ENCODE peak calls at places on chromosomes 3 and 15, in five cellular contexts. B is psoas muscle, H is cardiac fibroblast, F is AG04450, A is AG04449. Y is an unnamed sample.

GRCh38 chr15:95664435-95664834 is 666.1 kb upstream of the NR2F2 start:
- DNase-seq in A (no peak), H (no peak), B (no peak), F (no peak), Y (peak; percentile 5)

GRCh38 chr3:56119575-56120349 is 348.5 kb downstream of the ERC2 start:
- DNase-seq in B (peak; percentile 35), F (no peak), H (peak; percentile 81), A (no peak), Y (no peak)

GRCh38 chr3:24220859-24221657 is 273.6 kb downstream of the THRB start:
- DNase-seq in F (peak; percentile 68), A (peak; percentile 89), B (peak; percentile 21), H (peak; percentile 91), Y (peak; percentile 92)

GRCh38 chr15:101089579-101090459 is 162.0 kb downstream of the CHSY1 start:
- DNase-seq in A (no peak), F (no peak), B (no peak), H (no peak), Y (no peak)

GRCh38 chr15:58252586-58253323 is 114.6 kb downstream of the AQP9 start:
- DNase-seq in B (no peak), H (no peak), A (no peak), F (no peak), Y (no peak)

GRCh38 chr15:63232943-63233342 is 43.5 kb downstream of the RAB8B start:
- DNase-seq in B (no peak), F (no peak), H (peak; percentile 64), A (no peak), Y (no peak)

GRCh38 chr3:17850448-17850847 is 108.0 kb upstream of the TBC1D5 start:
- DNase-seq in B (no peak), A (peak; percentile 37), F (no peak), H (peak; percentile 33), Y (no peak)

GRCh38 chr3:137582484-137582883 is 181.6 kb upstream of the SOX14 start:
- DNase-seq in F (no peak), B (no peak), H (no peak), A (no peak), Y (no peak)

GRCh38 chr3:184593201-184593922 is 31.8 kb downstream of the EPHB3 start:
- DNase-seq in A (no peak), F (no peak), H (no peak), B (no peak), Y (no peak)

GRCh38 chr3:173870976-173871375 is 473.4 kb downstream of the NLGN1 start:
- DNase-seq in F (no peak), A (no peak), B (no peak), H (no peak), Y (no peak)

GRCh38 chr3:88188436-88188835 is 38.7 kb downstream of the C3orf38 start:
- DNase-seq in B (no peak), A (no peak), H (peak; percentile 11), F (no peak), Y (no peak)

GRCh38 chr3:106745344-106746168 is 631.7 kb upstream of the CCDC54 start:
- DNase-seq in F (peak; percentile 3), B (no peak), A (peak; percentile 91), H (peak; percentile 96), Y (peak; percentile 23)

GRCh38 chr3:171454026-171454425 is 6.2 kb downstream of the TNIK start:
- DNase-seq in A (no peak), B (no peak), H (no peak), F (no peak), Y (no peak)

GRCh38 chr3:157999246-157999645 is 107.0 kb downstream of the SHOX2 start:
- DNase-seq in A (no peak), H (no peak), F (no peak), B (no peak), Y (no peak)

GRCh38 chr3:133887951-133888703 is 7.6 kb downstream of the RAB6B start:
- DNase-seq in B (no peak), A (no peak), H (no peak), F (no peak), Y (no peak)

GRCh38 chr3:133890972-133891644 is 4.6 kb downstream of the RAB6B start:
- DNase-seq in H (no peak), A (no peak), B (no peak), F (no peak), Y (no peak)

GRCh38 chr3:133891662-133892389 is 3.9 kb downstream of the RAB6B start:
- DNase-seq in F (no peak), B (no peak), A (no peak), H (no peak), Y (no peak)

GRCh38 chr3:133888739-133889340 is 6.8 kb downstream of the RAB6B start:
- DNase-seq in A (no peak), B (no peak), H (no peak), F (no peak), Y (no peak)

GRCh38 chr3:133890037-133890436 is 5.6 kb downstream of the RAB6B start:
- DNase-seq in A (no peak), F (no peak), H (no peak), B (no peak), Y (no peak)
- H3K4me3 ChIP-seq in A (no peak overlapping the region), F (no peak overlapping the region), H (no peak overlapping the region), B (no peak overlapping the region), Y (no peak overlapping the region)

GRCh38 chr3:123447749-123448502 is 964 bp downstream of the ADCY5 start:
- DNase-seq in H (no peak), F (no peak), B (no peak), A (no peak), Y (no peak)
- TF ChIP-seq CTCF in H (no peak), F (no peak), B (peak; percentile 39), A (peak; percentile 4), Y (no peak)

GRCh38 chr3:13452490-13453335 is 27.4 kb upstream of the HDAC11 start:
- DNase-seq in B (no peak), F (peak; percentile 11), A (no peak), H (peak; percentile 67), Y (peak; percentile 29)
- H3K4me3 ChIP-seq in B (peak overlapping the region; percentile 73), F (no peak overlapping the region), A (peak overlapping the region; percentile 18), H (peak overlapping the region; percentile 43), Y (no peak overlapping the region)

DNA sequence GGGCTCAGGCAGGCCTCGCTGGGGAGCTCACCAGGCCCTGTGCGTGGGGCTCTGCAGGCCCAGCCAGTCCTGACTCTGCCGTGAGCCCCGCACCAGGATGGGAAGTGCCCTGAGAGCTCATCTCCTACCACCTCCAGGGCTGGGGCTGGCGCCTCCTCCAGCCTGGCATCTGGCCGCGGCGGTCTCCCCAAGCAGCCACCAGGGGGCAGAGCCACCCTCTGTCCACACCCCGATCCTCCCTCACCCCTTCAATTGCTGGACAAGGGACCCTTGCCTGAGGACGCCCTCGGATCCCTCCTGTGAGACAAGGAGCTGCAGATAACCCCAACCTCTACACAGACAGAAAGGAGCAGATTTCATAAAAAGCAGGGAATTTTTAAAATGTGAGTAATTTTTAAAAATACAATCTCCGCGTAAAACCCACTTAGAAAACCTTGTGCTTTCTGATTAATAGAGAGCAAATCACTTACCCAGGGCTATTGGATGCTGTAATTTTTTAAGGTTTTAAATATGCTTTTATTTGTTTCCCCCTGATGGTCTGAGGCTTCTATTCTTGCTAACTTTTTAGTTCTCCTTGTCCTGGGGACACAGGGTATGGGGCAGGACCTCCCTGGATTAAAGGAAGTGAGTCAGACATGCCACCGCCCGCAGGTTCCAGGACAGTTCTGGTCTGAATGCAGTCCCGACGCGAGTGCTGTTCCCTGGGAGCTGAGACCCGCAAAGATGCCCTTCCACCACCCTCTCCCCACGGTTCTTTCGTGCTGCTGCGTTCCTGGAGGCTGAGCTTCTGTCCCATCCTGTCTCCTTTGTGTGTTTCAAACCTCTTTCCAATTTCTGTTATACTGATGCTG is 52.3 kb upstream of the CHRNA7 start:
- DNase-seq in B (no peak), A (no peak), H (peak; percentile 36), F (no peak), Y (peak; percentile 12)
- TF ChIP-seq CTCF in B (peak; percentile 77), A (peak; percentile 93), H (peak; percentile 84), F (peak; percentile 76), Y (peak; percentile 91)

GRCh38 chr3:66195347-66195783 is 25.4 kb upstream of the SLC25A26 start:
- DNase-seq in B (peak; percentile 44), A (no peak), F (peak; percentile 55), H (peak; percentile 48), Y (peak; percentile 19)
- H3K4me3 ChIP-seq in B (peak overlapping the region; percentile 51), A (peak overlapping the region; percentile 35), F (peak overlapping the region; percentile 37), H (no peak overlapping the region), Y (peak overlapping the region; percentile 16)

GRCh38 chr3:185934726-185935464 is 2.9 kb downstream of the TRA2B start:
- DNase-seq in F (no peak), B (no peak), A (no peak), H (no peak), Y (no peak)

GRCh38 chr3:185939721-185940120 is 1.9 kb upstream of the TRA2B start:
- DNase-seq in B (no peak), A (no peak), H (no peak), F (no peak), Y (no peak)

GRCh38 chr3:185935465-185936263 is 2.1 kb downstream of the TRA2B start:
- DNase-seq in B (no peak), F (no peak), H (no peak), A (no peak), Y (no peak)

GRCh38 chr3:185936814-185937688 is 763 bp downstream of the TRA2B start:
- DNase-seq in A (peak; percentile 21), F (peak; percentile 70), B (peak; percentile 93), H (peak; percentile 92), Y (peak; percentile 70)

DNA sequence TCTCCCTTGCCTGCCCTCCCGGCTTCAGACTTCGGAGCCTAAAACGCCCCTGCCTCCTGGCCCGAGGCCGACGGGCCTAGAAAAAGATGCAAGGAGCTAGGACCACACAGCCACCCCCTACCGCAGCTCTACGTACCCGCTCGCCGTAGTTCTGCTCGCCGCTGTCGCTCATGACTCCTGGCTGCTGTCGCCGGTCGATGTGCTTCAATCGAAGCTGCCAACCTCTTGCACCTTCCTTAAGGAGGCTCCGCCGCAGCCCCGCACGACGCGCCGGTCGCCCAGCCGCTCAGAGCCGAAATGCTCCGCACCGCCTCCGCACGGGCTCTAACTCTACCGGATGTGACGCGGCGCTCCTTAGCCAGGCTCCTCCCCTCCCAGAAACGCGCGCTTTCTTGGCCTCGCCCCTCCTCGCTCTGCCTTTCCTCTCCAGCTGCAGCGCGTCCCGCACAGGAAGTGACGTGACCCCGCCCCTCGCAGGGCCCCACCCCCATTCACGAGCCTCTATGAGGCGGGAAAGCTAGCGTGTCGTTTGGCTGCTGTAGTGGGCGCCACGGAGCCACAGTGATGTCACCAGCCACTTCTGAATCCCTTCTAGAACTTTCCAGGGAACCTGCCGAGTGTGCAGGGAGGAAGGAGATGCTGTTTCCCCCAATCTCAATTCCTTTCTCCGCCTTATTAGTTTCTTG is at the start of gene TRA2B:
- DNase-seq in F (peak; percentile 94), B (peak; percentile 99), A (peak; percentile 79), H (peak; percentile 99), Y (peak; percentile 94)
- TF ChIP-seq CTCF in F (peak; percentile 34), B (peak; percentile 29), A (peak; percentile 3), H (peak; percentile 16), Y (no peak)